ENCODE peak calls at places on chromosomes 6 and 20, in six cellular contexts. One of them, this sample, is unnamed. For H3K27me3, the result is how much of the 10 kb centered on the place peaks cover.

GRCh38 chr6:157255079-157255478 is 68.2 kb downstream of the TMEM242 start:
- DNase-seq in upper lobe of right lung: no peak
- DNase-seq in psoas muscle: no peak
- DNase-seq in hepatocyte: no peak
- DNase-seq in tibial nerve: no peak
- DNase-seq in CD4-positive, CD25-positive, alpha-beta regulatory T cell: no peak
- DNase-seq in this sample: no peak

GRCh38 chr20:43430265-43430664 is 27.4 kb upstream of the SRSF6 start:
- DNase-seq in hepatocyte: no peak
- DNase-seq in CD4-positive, CD25-positive, alpha-beta regulatory T cell: no peak
- DNase-seq in psoas muscle: no peak
- DNase-seq in upper lobe of right lung: no peak
- DNase-seq in tibial nerve: no peak
- DNase-seq in this sample: no peak

GRCh38 chr6:154572592-154572991 is 62.1 kb upstream of the CNKSR3 start:
- DNase-seq in upper lobe of right lung: no peak
- DNase-seq in psoas muscle: no peak
- DNase-seq in hepatocyte: no peak
- DNase-seq in CD4-positive, CD25-positive, alpha-beta regulatory T cell: no peak
- DNase-seq in tibial nerve: no peak
- DNase-seq in this sample: no peak

GRCh38 chr20:38094373-38094775 is 60.8 kb downstream of the RPRD1B start:
- DNase-seq in tibial nerve: peak
- DNase-seq in psoas muscle: peak
- DNase-seq in upper lobe of right lung: no peak
- DNase-seq in CD4-positive, CD25-positive, alpha-beta regulatory T cell: peak
- DNase-seq in hepatocyte: peak
- DNase-seq in this sample: no peak

GRCh38 chr20:40797425-40797824 is 108.4 kb upstream of the MAFB start:
- DNase-seq in psoas muscle: no peak
- DNase-seq in tibial nerve: no peak
- DNase-seq in CD4-positive, CD25-positive, alpha-beta regulatory T cell: peak
- DNase-seq in hepatocyte: peak
- DNase-seq in upper lobe of right lung: no peak
- DNase-seq in this sample: no peak

GRCh38 chr6:159729598-159729997 is 2.3 kb downstream of the WTAP start:
- DNase-seq in hepatocyte: peak
- DNase-seq in tibial nerve: no peak
- DNase-seq in CD4-positive, CD25-positive, alpha-beta regulatory T cell: peak
- DNase-seq in psoas muscle: peak
- DNase-seq in upper lobe of right lung: no peak
- DNase-seq in this sample: no peak

GRCh38 chr6:169778646-169779045 is 27.2 kb downstream of the ERMARD start:
- DNase-seq in hepatocyte: no peak
- DNase-seq in upper lobe of right lung: no peak
- DNase-seq in tibial nerve: no peak
- DNase-seq in psoas muscle: no peak
- DNase-seq in CD4-positive, CD25-positive, alpha-beta regulatory T cell: no peak
- DNase-seq in this sample: no peak

GRCh38 chr20:58716476-58717277 is 24.1 kb downstream of the NPEPL1 start:
- DNase-seq in hepatocyte: peak
- DNase-seq in psoas muscle: peak
- DNase-seq in tibial nerve: no peak
- DNase-seq in CD4-positive, CD25-positive, alpha-beta regulatory T cell: no peak
- DNase-seq in upper lobe of right lung: no peak
- DNase-seq in this sample: no peak

GRCh38 chr6:34595332-34596090 is 39.4 kb upstream of the SPDEF start:
- DNase-seq in psoas muscle: no peak
- DNase-seq in CD4-positive, CD25-positive, alpha-beta regulatory T cell: no peak
- DNase-seq in upper lobe of right lung: no peak
- DNase-seq in tibial nerve: no peak
- DNase-seq in hepatocyte: no peak
- DNase-seq in this sample: no peak

GRCh38 chr6:131163886-131164285 is 28.6 kb downstream of the AKAP7 start:
- DNase-seq in hepatocyte: no peak
- DNase-seq in tibial nerve: no peak
- DNase-seq in psoas muscle: no peak
- DNase-seq in upper lobe of right lung: no peak
- DNase-seq in CD4-positive, CD25-positive, alpha-beta regulatory T cell: no peak
- DNase-seq in this sample: no peak

GRCh38 chr20:38834868-38835267 is 29.4 kb downstream of the PPP1R16B start:
- DNase-seq in upper lobe of right lung: no peak
- DNase-seq in tibial nerve: no peak
- DNase-seq in hepatocyte: no peak
- DNase-seq in CD4-positive, CD25-positive, alpha-beta regulatory T cell: no peak
- DNase-seq in psoas muscle: no peak
- DNase-seq in this sample: no peak

GRCh38 chr6:118263929-118264486 is 284.1 kb upstream of the PLN start:
- DNase-seq in CD4-positive, CD25-positive, alpha-beta regulatory T cell: no peak
- DNase-seq in upper lobe of right lung: no peak
- DNase-seq in hepatocyte: peak
- DNase-seq in tibial nerve: no peak
- DNase-seq in psoas muscle: no peak
- DNase-seq in this sample: no peak

GRCh38 chr6:85803721-85804120 is 161.0 kb upstream of the SYNCRIP start:
- DNase-seq in CD4-positive, CD25-positive, alpha-beta regulatory T cell: no peak
- DNase-seq in hepatocyte: no peak
- DNase-seq in upper lobe of right lung: no peak
- DNase-seq in tibial nerve: no peak
- DNase-seq in psoas muscle: no peak
- DNase-seq in this sample: no peak

GRCh38 chr6:156464100-156464878 is 312.9 kb upstream of the ARID1B start:
- DNase-seq in psoas muscle: no peak
- DNase-seq in tibial nerve: no peak
- DNase-seq in CD4-positive, CD25-positive, alpha-beta regulatory T cell: no peak
- DNase-seq in upper lobe of right lung: no peak
- DNase-seq in hepatocyte: no peak
- DNase-seq in this sample: no peak

GRCh38 chr6:34476941-34477340 is 11.1 kb downstream of the PACSIN1 start:
- DNase-seq in CD4-positive, CD25-positive, alpha-beta regulatory T cell: no peak
- DNase-seq in upper lobe of right lung: no peak
- DNase-seq in hepatocyte: no peak
- DNase-seq in psoas muscle: no peak
- DNase-seq in tibial nerve: no peak
- DNase-seq in this sample: no peak

GRCh38 chr20:58718121-58718563 is 25.5 kb downstream of the NPEPL1 start:
- DNase-seq in upper lobe of right lung: no peak
- DNase-seq in hepatocyte: peak
- DNase-seq in tibial nerve: no peak
- DNase-seq in CD4-positive, CD25-positive, alpha-beta regulatory T cell: no peak
- DNase-seq in psoas muscle: peak
- DNase-seq in this sample: no peak

GRCh38 chr6:30097902-30098606 is 14.8 kb downstream of the TRIM31 start:
- DNase-seq in hepatocyte: peak
- DNase-seq in CD4-positive, CD25-positive, alpha-beta regulatory T cell: no peak
- DNase-seq in upper lobe of right lung: no peak
- DNase-seq in tibial nerve: no peak
- DNase-seq in psoas muscle: no peak
- DNase-seq in this sample: no peak

GRCh38 chr20:44433751-44434538 is 41.7 kb upstream of the TTPAL start:
- DNase-seq in hepatocyte: peak
- DNase-seq in psoas muscle: no peak
- DNase-seq in CD4-positive, CD25-positive, alpha-beta regulatory T cell: no peak
- DNase-seq in upper lobe of right lung: no peak
- DNase-seq in tibial nerve: no peak
- DNase-seq in this sample: no peak

GRCh38 chr6:108556864-108557493 is 3.7 kb upstream of the FOXO3 start:
- DNase-seq in tibial nerve: no peak
- DNase-seq in hepatocyte: peak
- DNase-seq in CD4-positive, CD25-positive, alpha-beta regulatory T cell: no peak
- DNase-seq in psoas muscle: no peak
- DNase-seq in upper lobe of right lung: no peak
- DNase-seq in this sample: no peak

GRCh38 chr6:11427827-11428245 is 109.7 kb upstream of the TMEM170B start:
- DNase-seq in upper lobe of right lung: no peak
- DNase-seq in tibial nerve: no peak
- DNase-seq in CD4-positive, CD25-positive, alpha-beta regulatory T cell: no peak
- DNase-seq in psoas muscle: no peak
- DNase-seq in hepatocyte: no peak
- DNase-seq in this sample: no peak

GRCh38 chr6:157264701-157265100 is 58.6 kb downstream of the TMEM242 start:
- DNase-seq in tibial nerve: no peak
- DNase-seq in CD4-positive, CD25-positive, alpha-beta regulatory T cell: no peak
- DNase-seq in upper lobe of right lung: no peak
- DNase-seq in psoas muscle: no peak
- DNase-seq in hepatocyte: no peak
- DNase-seq in this sample: no peak

GRCh38 chr6:53065266-53066058 is at the start of gene FBXO9:
- DNase-seq in upper lobe of right lung: peak
- DNase-seq in psoas muscle: peak
- DNase-seq in tibial nerve: no peak
- DNase-seq in CD4-positive, CD25-positive, alpha-beta regulatory T cell: no peak
- DNase-seq in hepatocyte: peak
- DNase-seq in this sample: peak

GRCh38 chr6:25311251-25311910 is 32.2 kb downstream of the CARMIL1 start:
- DNase-seq in upper lobe of right lung: no peak
- DNase-seq in psoas muscle: no peak
- DNase-seq in tibial nerve: no peak
- DNase-seq in CD4-positive, CD25-positive, alpha-beta regulatory T cell: no peak
- DNase-seq in hepatocyte: peak
- DNase-seq in this sample: no peak

GRCh38 chr20:10551732-10552724 is 116.9 kb downstream of the SLX4IP start:
- DNase-seq in CD4-positive, CD25-positive, alpha-beta regulatory T cell: no peak
- DNase-seq in upper lobe of right lung: no peak
- DNase-seq in tibial nerve: no peak
- DNase-seq in psoas muscle: no peak
- DNase-seq in hepatocyte: no peak
- DNase-seq in this sample: no peak

GRCh38 chr6:130696806-130697205 is 130.4 kb upstream of the SMLR1 start:
- DNase-seq in CD4-positive, CD25-positive, alpha-beta regulatory T cell: no peak
- DNase-seq in hepatocyte: no peak
- DNase-seq in tibial nerve: no peak
- DNase-seq in upper lobe of right lung: no peak
- DNase-seq in psoas muscle: no peak
- DNase-seq in this sample: no peak

GRCh38 chr20:58890073-58890453 is 37.5 kb downstream of the GNAS start:
- DNase-seq in tibial nerve: no peak
- DNase-seq in upper lobe of right lung: no peak
- DNase-seq in psoas muscle: no peak
- DNase-seq in hepatocyte: no peak
- DNase-seq in CD4-positive, CD25-positive, alpha-beta regulatory T cell: peak
- DNase-seq in this sample: no peak

GRCh38 chr6:159754959-159755914 is 6.6 kb upstream of the ACAT2 start:
- DNase-seq in hepatocyte: no peak
- DNase-seq in upper lobe of right lung: no peak
- DNase-seq in psoas muscle: no peak
- DNase-seq in CD4-positive, CD25-positive, alpha-beta regulatory T cell: no peak
- DNase-seq in tibial nerve: no peak
- DNase-seq in this sample: no peak

GRCh38 chr6:56023829-56024228 is 148.4 kb upstream of the BMP5 start:
- DNase-seq in tibial nerve: no peak
- DNase-seq in upper lobe of right lung: no peak
- DNase-seq in hepatocyte: no peak
- DNase-seq in psoas muscle: no peak
- DNase-seq in CD4-positive, CD25-positive, alpha-beta regulatory T cell: no peak
- DNase-seq in this sample: no peak

GRCh38 chr6:56025785-56026184 is 150.4 kb upstream of the BMP5 start:
- DNase-seq in hepatocyte: no peak
- DNase-seq in psoas muscle: no peak
- DNase-seq in tibial nerve: no peak
- DNase-seq in CD4-positive, CD25-positive, alpha-beta regulatory T cell: no peak
- DNase-seq in upper lobe of right lung: no peak
- DNase-seq in this sample: no peak

GRCh38 chr6:56022678-56023077 is 147.3 kb upstream of the BMP5 start:
- DNase-seq in upper lobe of right lung: no peak
- DNase-seq in CD4-positive, CD25-positive, alpha-beta regulatory T cell: no peak
- DNase-seq in tibial nerve: no peak
- DNase-seq in psoas muscle: no peak
- DNase-seq in hepatocyte: no peak
- DNase-seq in this sample: no peak

GRCh38 chr6:56026461-56027180 is 151.2 kb upstream of the BMP5 start:
- DNase-seq in CD4-positive, CD25-positive, alpha-beta regulatory T cell: no peak
- DNase-seq in upper lobe of right lung: no peak
- DNase-seq in tibial nerve: no peak
- DNase-seq in psoas muscle: no peak
- DNase-seq in hepatocyte: peak
- DNase-seq in this sample: no peak

DNA sequence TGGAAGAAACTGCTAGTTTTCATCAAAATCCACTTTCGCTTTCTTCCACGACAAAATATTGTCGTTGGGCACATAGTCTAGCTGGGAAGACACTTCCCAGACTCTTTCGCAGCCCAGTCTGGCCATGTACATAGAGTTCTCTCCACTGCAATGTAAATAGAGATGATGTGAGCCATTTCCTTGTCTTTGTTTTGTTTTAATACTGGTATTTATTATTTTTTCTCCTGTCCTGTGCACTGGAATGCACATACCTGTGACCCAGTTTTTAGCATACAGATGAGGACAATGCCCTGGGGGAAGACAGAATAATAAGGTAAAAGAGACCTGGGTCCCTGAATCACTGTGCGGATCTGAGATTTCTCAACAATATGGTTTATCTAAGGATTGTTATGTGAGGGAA is 149.5 kb upstream of the BMP5 start:
- DNase-seq in CD4-positive, CD25-positive, alpha-beta regulatory T cell: no peak
- DNase-seq in psoas muscle: no peak
- DNase-seq in hepatocyte: no peak
- DNase-seq in tibial nerve: no peak
- DNase-seq in upper lobe of right lung: no peak
- DNase-seq in this sample: no peak
- H3K27ac ChIP-seq in CD4-positive, CD25-positive, alpha-beta regulatory T cell: no peak
- H3K27ac ChIP-seq in psoas muscle: no peak
- H3K27ac ChIP-seq in hepatocyte: no peak
- H3K27ac ChIP-seq in tibial nerve: no peak
- H3K27ac ChIP-seq in upper lobe of right lung: no peak
- H3K27ac ChIP-seq in this sample: no peak

GRCh38 chr6:27234576-27234975 is 12.9 kb upstream of the PRSS16 start:
- DNase-seq in CD4-positive, CD25-positive, alpha-beta regulatory T cell: no peak
- DNase-seq in upper lobe of right lung: no peak
- DNase-seq in tibial nerve: no peak
- DNase-seq in psoas muscle: no peak
- DNase-seq in hepatocyte: no peak
- DNase-seq in this sample: no peak
- H3K27me3 ChIP-seq in CD4-positive, CD25-positive, alpha-beta regulatory T cell: half or more
- H3K27me3 ChIP-seq in upper lobe of right lung: half or more
- H3K27me3 ChIP-seq in tibial nerve: under half
- H3K27me3 ChIP-seq in psoas muscle: half or more
- H3K27me3 ChIP-seq in hepatocyte: under half
- H3K27me3 ChIP-seq in this sample: half or more

DNA sequence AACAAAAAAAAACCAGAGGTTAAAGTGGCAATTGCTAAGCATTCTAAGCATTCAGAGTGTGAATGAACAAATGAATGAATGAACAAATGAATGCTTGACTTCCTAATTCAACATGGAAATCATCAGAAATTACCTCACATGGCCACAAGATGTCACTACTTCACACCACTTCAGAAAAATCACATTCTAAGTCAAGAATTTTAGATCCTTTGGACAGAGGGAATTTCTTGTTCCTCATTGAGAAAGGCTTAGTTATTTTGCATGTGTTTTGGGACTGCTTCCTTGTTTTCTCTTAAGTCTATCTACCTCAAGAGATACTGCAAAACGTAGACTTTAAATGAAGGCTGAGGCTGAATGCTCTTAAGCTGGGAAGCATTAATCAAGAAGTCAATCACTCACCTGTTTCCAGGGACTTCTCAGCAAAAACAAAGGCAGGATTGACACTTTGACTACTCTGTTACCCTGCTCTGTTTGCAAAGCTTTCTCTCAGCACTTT is 120.2 kb downstream of the MBOAT1 start:
- DNase-seq in CD4-positive, CD25-positive, alpha-beta regulatory T cell: peak
- DNase-seq in upper lobe of right lung: no peak
- DNase-seq in psoas muscle: no peak
- DNase-seq in tibial nerve: no peak
- DNase-seq in hepatocyte: peak
- DNase-seq in this sample: no peak
- H3K27ac ChIP-seq in CD4-positive, CD25-positive, alpha-beta regulatory T cell: no peak
- H3K27ac ChIP-seq in upper lobe of right lung: no peak
- H3K27ac ChIP-seq in psoas muscle: no peak
- H3K27ac ChIP-seq in tibial nerve: no peak
- H3K27ac ChIP-seq in hepatocyte: no peak
- H3K27ac ChIP-seq in this sample: no peak

GRCh38 chr6:41318648-41319565 is 16.5 kb upstream of the NCR2 start:
- DNase-seq in tibial nerve: peak
- DNase-seq in CD4-positive, CD25-positive, alpha-beta regulatory T cell: peak
- DNase-seq in hepatocyte: peak
- DNase-seq in psoas muscle: peak
- DNase-seq in upper lobe of right lung: peak
- DNase-seq in this sample: peak
- H3K27me3 ChIP-seq in tibial nerve: under half
- H3K27me3 ChIP-seq in CD4-positive, CD25-positive, alpha-beta regulatory T cell: under half
- H3K27me3 ChIP-seq in hepatocyte: under half
- H3K27me3 ChIP-seq in psoas muscle: under half
- H3K27me3 ChIP-seq in upper lobe of right lung: under half
- H3K27me3 ChIP-seq in this sample: under half